ENCODE peak calls at places on chromosomes 11 and 22, in four cellular contexts. E is foreskin keratinocyte, T is hypothalamus, W is HT1080. D is an unnamed sample.

GRCh38 chr22:41619979-41620645 is 731 bp downstream of the DESI1 start:
- DNase-seq in T (no peak), E (no peak), W (peak), D (peak)

GRCh38 chr22:43381693-43382092 is 30.1 kb upstream of the MPPED1 start:
- DNase-seq in W (no peak), E (no peak), T (no peak), D (peak)

GRCh38 chr11:8017894-8018741 is 31.0 kb downstream of the EIF3F start:
- DNase-seq in W (no peak), E (no peak), T (no peak), D (no peak)

GRCh38 chr11:12052676-12053605 is 44.5 kb upstream of the DKK3 start:
- DNase-seq in W (no peak), E (no peak), T (no peak), D (no peak)

GRCh38 chr22:23305321-23305910 is 125.1 kb downstream of the BCR start:
- DNase-seq in W (peak), T (no peak), E (no peak), D (no peak)

GRCh38 chr11:110093407-110094297 is 460 bp downstream of the ZC3H12C start:
- DNase-seq in T (peak), E (no peak), W (peak), D (no peak)

GRCh38 chr11:8810331-8811301 is 100.4 kb upstream of the AKIP1 start:
- DNase-seq in T (peak), W (peak), E (peak), D (no peak)

GRCh38 chr11:57294225-57295131 is 30.3 kb downstream of the TNKS1BP1 start:
- DNase-seq in T (no peak), W (no peak), E (no peak), D (no peak)

GRCh38 chr11:79078999-79079398 is 361.8 kb downstream of the TENM4 start:
- DNase-seq in T (no peak), E (no peak), W (no peak), D (no peak)

GRCh38 chr11:118229274-118229847 is 4.5 kb upstream of the JAML start:
- DNase-seq in E (no peak), W (no peak), T (no peak), D (no peak)

GRCh38 chr22:45329536-45329936 is 19.8 kb downstream of the FAM118A start:
- DNase-seq in T (peak), E (no peak), W (no peak), D (no peak)

GRCh38 chr11:119427279-119427678 is 4.3 kb upstream of the THY1 start:
- DNase-seq in W (peak), T (no peak), E (no peak), D (no peak)

GRCh38 chr11:8095831-8096522 is 15.0 kb downstream of the TUB start:
- DNase-seq in W (no peak), E (no peak), T (no peak), D (no peak)

GRCh38 chr22:42680648-42681047 is 31.5 kb upstream of the CYB5R3 start:
- DNase-seq in W (peak), T (no peak), E (peak), D (no peak)

GRCh38 chr11:71339178-71339881 is 87.0 kb upstream of the SHANK2 start:
- DNase-seq in W (no peak), E (peak), T (no peak), D (no peak)

GRCh38 chr22:46138058-46138797 is 12.1 kb upstream of the PPARA start:
- DNase-seq in T (no peak), W (no peak), E (no peak), D (no peak)

GRCh38 chr11:28077524-28077923 is 30.4 kb downstream of the KIF18A start:
- DNase-seq in T (no peak), W (no peak), E (no peak), D (no peak)

D was measured in T-helper 22 cell.